ENCODE peak calls at places on chromosomes 3 and 15, in seven cellular contexts. D is HepG2, V is GM12878, A is A549, Y is H1, G is SK-N-SH, I is K562. E is an unnamed sample.

GRCh38 chr3:58536501-58537411 is at the start of gene ACOX2:
- DNase-seq in D (no peak), V (no peak), A (no peak), Y (no peak), G (no peak), I (peak), E (peak)

GRCh38 chr3:32249184-32249782 is 10.8 kb downstream of the CMTM8 start:
- DNase-seq in D (no peak), V (no peak), A (no peak), Y (no peak), G (no peak), I (no peak), E (peak)

GRCh38 chr15:66670698-66671580 is 31.1 kb upstream of the SMAD6 start:
- DNase-seq in D (peak), V (no peak), A (peak), Y (peak), G (peak), I (peak), E (no peak)

GRCh38 chr3:196218155-196218712 is 1.9 kb downstream of the SLC51A start:
- DNase-seq in D (no peak), V (no peak), A (no peak), Y (no peak), G (no peak), I (no peak), E (no peak)

GRCh38 chr15:90184119-90184785 is 16.9 kb upstream of the SEMA4B start:
- DNase-seq in D (peak), V (peak), A (peak), Y (no peak), G (no peak), I (peak), E (no peak)

GRCh38 chr3:56812749-56813655 is 11.3 kb upstream of the ARHGEF3 start:
- DNase-seq in D (no peak), V (no peak), A (no peak), Y (no peak), G (no peak), I (no peak), E (no peak)

GRCh38 chr15:91271565-91272153 is 171.6 kb downstream of the SV2B start:
- DNase-seq in D (peak), V (peak), A (peak), Y (no peak), G (peak), I (peak), E (peak)

GRCh38 chr3:42655331-42655888 is 1.9 kb downstream of the ZBTB47 start:
- DNase-seq in D (no peak), V (no peak), A (no peak), Y (no peak), G (peak), I (no peak), E (no peak)

GRCh38 chr3:56133423-56133822 is 334.8 kb downstream of the ERC2 start:
- DNase-seq in D (no peak), V (no peak), A (no peak), Y (no peak), G (no peak), I (no peak), E (peak)

GRCh38 chr15:25241241-25241801 is 197.5 kb downstream of the UBE3A start:
- DNase-seq in D (no peak), V (no peak), A (no peak), Y (no peak), G (no peak), I (no peak), E (no peak)

GRCh38 chr3:183210341-183210740 is 42.7 kb upstream of the B3GNT5 start:
- DNase-seq in D (no peak), V (no peak), A (no peak), Y (no peak), G (no peak), I (no peak), E (no peak)

GRCh38 chr3:139309880-139310279 is 33.9 kb upstream of the MRPS22 start:
- DNase-seq in D (peak), V (no peak), A (no peak), Y (no peak), G (no peak), I (peak), E (no peak)

GRCh38 chr3:106963446-106963845 is 413.8 kb upstream of the CCDC54 start:
- DNase-seq in D (no peak), V (no peak), A (no peak), Y (no peak), G (no peak), I (no peak), E (peak)

GRCh38 chr15:48331796-48332641 is 790 bp downstream of the DUT start:
- DNase-seq in D (peak), V (no peak), A (peak), Y (peak), G (peak), I (peak), E (peak)

GRCh38 chr3:120791958-120792357 is 49.4 kb downstream of the GTF2E1 start:
- DNase-seq in D (no peak), V (no peak), A (peak), Y (no peak), G (no peak), I (no peak), E (peak)

GRCh38 chr15:73994912-73995622 is 551 bp downstream of the PML start:
- DNase-seq in D (no peak), V (no peak), A (no peak), Y (no peak), G (no peak), I (peak), E (no peak)

GRCh38 chr3:99549918-99550603 is 88.3 kb upstream of the COL8A1 start:
- DNase-seq in D (no peak), V (no peak), A (no peak), Y (no peak), G (no peak), I (no peak), E (peak)

GRCh38 chr3:131353016-131353877 is 28.3 kb upstream of the NUDT16 start:
- DNase-seq in D (no peak), V (no peak), A (no peak), Y (no peak), G (no peak), I (no peak), E (no peak)

GRCh38 chr15:28885289-28885629 is 515 bp upstream of the APBA2 start:
- DNase-seq in D (no peak), V (no peak), A (no peak), Y (no peak), G (no peak), I (no peak), E (no peak)

GRCh38 chr3:113746955-113747718 is at the start of gene ATP6V1A:
- DNase-seq in D (peak), V (no peak), A (peak), Y (no peak), G (peak), I (peak), E (no peak)

GRCh38 chr3:140308535-140308934 is 369.3 kb upstream of the TRIM42 start:
- DNase-seq in D (no peak), V (no peak), A (no peak), Y (no peak), G (no peak), I (no peak), E (no peak)

GRCh38 chr3:9602620-9603019 is 46.7 kb upstream of the MTMR14 start:
- DNase-seq in D (no peak), V (no peak), A (no peak), Y (no peak), G (no peak), I (no peak), E (no peak)

GRCh38 chr15:76286231-76286879 is 24.9 kb downstream of the ETFA start:
- DNase-seq in D (no peak), V (peak), A (no peak), Y (no peak), G (no peak), I (no peak), E (peak)

GRCh38 chr15:60480888-60481287 is 1.9 kb upstream of the ICE2 start:
- DNase-seq in D (no peak), V (no peak), A (no peak), Y (no peak), G (no peak), I (no peak), E (no peak)

GRCh38 chr15:63944681-63944955 is 101.7 kb downstream of the DAPK2 start:
- DNase-seq in D (no peak), V (no peak), A (no peak), Y (no peak), G (no peak), I (no peak), E (no peak)

GRCh38 chr15:58931985-58932384 is 1.5 kb downstream of the SLTM start:
- DNase-seq in D (peak), V (peak), A (peak), Y (no peak), G (peak), I (no peak), E (peak)

GRCh38 chr3:127566801-127567200 is 23.7 kb downstream of the TPRA1 start:
- DNase-seq in D (no peak), V (no peak), A (no peak), Y (no peak), G (no peak), I (no peak), E (no peak)

GRCh38 chr3:46551615-46552014 is 14.5 kb downstream of the LRRC2 start:
- DNase-seq in D (no peak), V (no peak), A (no peak), Y (no peak), G (no peak), I (no peak), E (no peak)

GRCh38 chr3:101676765-101677435 is at the start of gene ZBTB11:
- DNase-seq in D (peak), V (peak), A (peak), Y (peak), G (peak), I (peak), E (peak)

GRCh38 chr3:42247576-42248027 is 18.4 kb downstream of the CCK start:
- DNase-seq in D (peak), V (no peak), A (peak), Y (no peak), G (peak), I (peak), E (peak)

GRCh38 chr3:177234121-177234520 is 36.8 kb upstream of the TBL1XR1 start:
- DNase-seq in D (no peak), V (no peak), A (no peak), Y (no peak), G (no peak), I (no peak), E (peak)

GRCh38 chr3:101854608-101855304 is 5.4 kb downstream of the NFKBIZ start:
- DNase-seq in D (peak), V (no peak), A (no peak), Y (no peak), G (no peak), I (no peak), E (no peak)

GRCh38 chr3:41216993-41217392 is 17.7 kb downstream of the CTNNB1 start:
- DNase-seq in D (no peak), V (no peak), A (no peak), Y (no peak), G (no peak), I (no peak), E (no peak)

GRCh38 chr3:4906107-4906621 is 73.1 kb upstream of the BHLHE40 start:
- DNase-seq in D (no peak), V (no peak), A (no peak), Y (no peak), G (peak), I (no peak), E (peak)

GRCh38 chr3:178804606-178805005 is 267.0 kb downstream of the ZMAT3 start:
- DNase-seq in D (no peak), V (no peak), A (no peak), Y (no peak), G (no peak), I (no peak), E (no peak)

GRCh38 chr15:89662893-89663673 is 7.8 kb upstream of the KIF7 start:
- DNase-seq in D (no peak), V (no peak), A (no peak), Y (no peak), G (no peak), I (no peak), E (peak)

GRCh38 chr3:14154242-14154641 is 24.2 kb downstream of the XPC start:
- DNase-seq in D (no peak), V (no peak), A (no peak), Y (no peak), G (no peak), I (no peak), E (no peak)

GRCh38 chr3:129486057-129487035 is 42.1 kb upstream of the RHO start:
- DNase-seq in D (no peak), V (peak), A (no peak), Y (no peak), G (no peak), I (no peak), E (peak)

GRCh38 chr3:117893638-117894037 is 1141.0 kb downstream of the IGSF11 start:
- DNase-seq in D (no peak), V (no peak), A (no peak), Y (no peak), G (no peak), I (no peak), E (no peak)
- TF ChIP-seq RFX5 in D (no peak), V (no peak), A (no peak), Y (no peak), G (no peak), I (no peak), E (no peak)

DNA sequence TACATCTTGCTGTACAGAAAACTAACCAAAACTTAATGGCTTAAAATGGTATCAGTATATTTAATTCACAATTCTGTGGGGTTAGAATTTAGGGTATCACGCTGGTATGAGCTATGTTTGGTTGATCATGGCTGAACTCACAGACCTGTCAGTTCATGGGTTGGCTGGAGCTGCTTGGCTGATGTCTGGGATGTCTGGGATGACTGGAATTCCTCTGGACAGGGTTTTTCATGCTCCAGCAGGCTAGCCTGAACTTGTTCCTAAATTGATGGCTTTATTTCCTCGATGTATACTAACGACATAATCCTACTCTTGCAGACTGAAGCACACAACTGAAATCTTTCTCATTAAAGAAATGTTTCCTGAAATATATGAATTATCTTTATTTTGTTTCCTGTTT is 338.9 kb upstream of the GBE1 start:
- DNase-seq in D (peak), V (no peak), A (no peak), Y (no peak), G (no peak), I (no peak), E (peak)
- TF ChIP-seq RFX5 in D (no peak), V (no peak), A (no peak), Y (no peak), G (no peak), I (no peak), E (no peak)

GRCh38 chr15:93331545-93332117 is 242.6 kb upstream of the RGMA start:
- DNase-seq in D (no peak), V (no peak), A (no peak), Y (peak), G (peak), I (no peak), E (no peak)
- TF ChIP-seq RFX5 in D (no peak), V (no peak), A (no peak), Y (no peak), G (no peak), I (no peak), E (no peak)

DNA sequence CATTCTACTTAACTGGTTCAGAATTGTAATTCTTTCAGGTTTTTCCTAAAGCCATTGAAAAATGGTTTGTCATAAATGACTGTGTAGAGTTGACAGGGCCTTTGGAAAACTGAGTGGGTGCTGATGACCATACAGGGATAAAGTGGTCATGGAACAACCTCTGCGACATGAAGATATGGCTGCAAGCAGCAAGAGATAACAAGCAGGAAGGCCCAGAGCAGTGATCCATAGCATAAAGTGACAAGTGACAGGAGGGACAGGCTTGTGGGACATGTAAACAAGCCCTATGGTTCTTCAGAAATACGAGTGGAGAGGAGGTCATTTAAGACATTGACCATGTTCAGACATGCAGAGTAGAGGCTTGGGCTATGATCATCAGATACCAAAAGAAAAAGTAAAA is 827.4 kb upstream of the CFAP20DC start:
- DNase-seq in D (no peak), V (no peak), A (no peak), Y (no peak), G (no peak), I (peak), E (no peak)
- TF ChIP-seq RFX5 in D (no peak), V (no peak), A (no peak), Y (no peak), G (no peak), I (no peak), E (no peak)

GRCh38 chr3:71583569-71584215 is at the start of gene FOXP1:
- DNase-seq in D (peak), V (no peak), A (no peak), Y (no peak), G (peak), I (peak), E (peak)

GRCh38 chr3:71582612-71583568 is 638 bp downstream of the FOXP1 start:
- DNase-seq in D (peak), V (no peak), A (no peak), Y (no peak), G (peak), I (peak), E (peak)

GRCh38 chr3:71585891-71586809 is 2.6 kb upstream of the FOXP1 start:
- DNase-seq in D (no peak), V (no peak), A (no peak), Y (no peak), G (peak), I (peak), E (peak)

GRCh38 chr3:71585126-71585525 is 1.6 kb upstream of the FOXP1 start:
- DNase-seq in D (no peak), V (no peak), A (no peak), Y (no peak), G (no peak), I (peak), E (no peak)

DNA sequence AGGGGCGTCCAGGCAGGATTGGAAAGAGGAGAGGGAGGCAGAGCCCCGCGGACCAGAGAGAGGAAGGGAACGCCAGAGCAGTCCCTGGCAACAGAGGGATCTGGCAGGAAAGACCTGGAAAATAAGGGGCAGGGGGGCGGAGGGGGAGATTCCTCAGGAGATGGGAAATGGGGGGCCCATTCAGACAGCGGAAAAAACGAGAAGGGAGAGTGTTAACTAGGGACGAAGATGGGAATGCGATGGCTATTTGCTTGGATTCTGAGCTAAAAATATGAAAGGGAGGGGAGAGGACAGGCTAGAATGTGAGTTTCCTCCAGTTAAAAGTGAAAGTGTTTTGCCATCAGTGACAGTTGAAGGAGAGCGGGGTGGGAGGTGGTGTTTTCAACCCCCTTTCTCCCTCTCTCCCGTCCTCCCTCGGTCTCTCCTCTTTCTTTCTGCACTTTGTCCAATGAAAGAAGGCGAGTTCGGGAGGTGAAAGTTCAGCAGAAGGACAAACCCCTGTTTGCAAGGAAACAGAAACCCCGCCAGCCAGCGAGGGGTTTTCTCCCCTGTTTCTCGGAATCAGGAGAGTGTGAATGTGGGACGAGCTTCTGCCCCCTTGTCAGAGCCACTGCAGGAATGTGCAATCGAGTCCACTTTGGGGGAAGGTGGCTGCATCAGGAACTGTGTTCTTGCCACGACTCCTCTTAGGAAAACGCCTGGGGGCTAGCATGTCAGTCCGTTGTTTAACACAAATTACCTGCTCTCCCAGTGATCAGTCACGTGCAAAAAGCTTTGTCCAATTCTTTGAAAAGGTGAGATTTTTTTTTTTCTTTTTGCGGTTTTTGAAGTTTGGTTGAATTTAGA is 911 bp upstream of the FOXP1 start:
- DNase-seq in D (peak), V (no peak), A (no peak), Y (no peak), G (peak), I (peak), E (peak)
- TF ChIP-seq RFX5 in D (no peak), V (no peak), A (no peak), Y (no peak), G (no peak), I (no peak), E (no peak)

GRCh38 chr15:93135459-93135858 is 46.4 kb upstream of the RGMA start:
- DNase-seq in D (no peak), V (no peak), A (no peak), Y (no peak), G (no peak), I (no peak), E (no peak)
- TF ChIP-seq RFX5 in D (no peak), V (no peak), A (no peak), Y (no peak), G (no peak), I (no peak), E (no peak)

GRCh38 chr3:111584724-111585123 is 10.4 kb downstream of the ZBED2 start:
- DNase-seq in D (no peak), V (no peak), A (no peak), Y (no peak), G (no peak), I (no peak), E (no peak)

GRCh38 chr3:111585214-111585613 is 9.9 kb downstream of the ZBED2 start:
- DNase-seq in D (peak), V (no peak), A (peak), Y (no peak), G (no peak), I (no peak), E (peak)

GRCh38 chr3:111581403-111582113 is 13.6 kb downstream of the ZBED2 start:
- DNase-seq in D (no peak), V (no peak), A (no peak), Y (no peak), G (no peak), I (no peak), E (no peak)

GRCh38 chr3:111579495-111579894 is 15.7 kb downstream of the ZBED2 start:
- DNase-seq in D (no peak), V (no peak), A (no peak), Y (no peak), G (no peak), I (no peak), E (no peak)

DNA sequence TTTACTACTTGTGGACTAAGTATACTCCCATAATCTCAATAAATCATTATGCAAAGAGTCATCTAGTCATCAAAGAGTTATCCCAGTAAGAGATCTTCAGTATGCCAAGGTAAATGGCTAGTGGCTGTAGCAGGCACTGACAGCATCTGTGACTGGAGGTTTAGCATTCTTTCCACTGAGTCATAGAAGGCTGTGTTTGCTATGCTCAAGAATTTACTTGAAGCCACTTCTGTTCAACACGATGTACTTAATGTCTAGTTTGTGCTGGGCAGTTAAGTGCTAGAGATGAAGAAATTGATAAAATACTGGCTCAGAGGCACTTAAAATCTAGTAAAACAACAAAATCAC is 13.1 kb downstream of the ZBED2 start:
- DNase-seq in D (peak), V (no peak), A (peak), Y (no peak), G (no peak), I (no peak), E (peak)
- TF ChIP-seq RFX5 in D (no peak), V (no peak), A (no peak), Y (no peak), G (no peak), I (no peak), E (no peak)

E was measured in IMR-90.